ENCODE peak calls at places on chromosomes 5 and 9, in ten cellular contexts. One of them, this sample, is unnamed. For H3K4me1 and H3K9me3, the result is how much of the 10 kb centered on the place peaks cover.

GRCh38 chr9:117344892-117345660 is 69.8 kb downstream of the ASTN2 start:
- DNase-seq in kidney: no peak
- DNase-seq in HCT116: no peak
- DNase-seq in H9: no peak
- DNase-seq in NT2/D1: no peak
- DNase-seq in GM23248: no peak
- DNase-seq in K562: no peak
- DNase-seq in IMR-90: no peak
- DNase-seq in fibroblast of lung: no peak
- DNase-seq in adipocyte: no peak
- DNase-seq in this sample: no peak

GRCh38 chr5:14834584-14835540 is 36.7 kb downstream of the ANKH start:
- DNase-seq in GM23248: peak
- DNase-seq in IMR-90: no peak
- DNase-seq in H9: no peak
- DNase-seq in fibroblast of lung: no peak
- DNase-seq in NT2/D1: no peak
- DNase-seq in adipocyte: no peak
- DNase-seq in HCT116: no peak
- DNase-seq in K562: no peak
- DNase-seq in kidney: no peak
- DNase-seq in this sample: no peak

GRCh38 chr5:40799248-40799647 is 1.1 kb upstream of the PRKAA1 start:
- DNase-seq in fibroblast of lung: peak
- DNase-seq in NT2/D1: no peak
- DNase-seq in HCT116: no peak
- DNase-seq in GM23248: peak
- DNase-seq in kidney: no peak
- DNase-seq in K562: no peak
- DNase-seq in H9: no peak
- DNase-seq in IMR-90: peak
- DNase-seq in adipocyte: peak
- DNase-seq in this sample: no peak

GRCh38 chr9:68919666-68920065 is 94.2 kb downstream of the PRKACG start:
- DNase-seq in H9: no peak
- DNase-seq in NT2/D1: no peak
- DNase-seq in IMR-90: no peak
- DNase-seq in kidney: no peak
- DNase-seq in GM23248: no peak
- DNase-seq in HCT116: no peak
- DNase-seq in adipocyte: no peak
- DNase-seq in fibroblast of lung: no peak
- DNase-seq in K562: no peak
- DNase-seq in this sample: no peak

GRCh38 chr5:22372826-22373660 is 480.1 kb downstream of the CDH12 start:
- DNase-seq in NT2/D1: no peak
- DNase-seq in HCT116: no peak
- DNase-seq in adipocyte: no peak
- DNase-seq in kidney: peak
- DNase-seq in IMR-90: no peak
- DNase-seq in GM23248: no peak
- DNase-seq in K562: no peak
- DNase-seq in fibroblast of lung: no peak
- DNase-seq in H9: no peak
- DNase-seq in this sample: no peak

GRCh38 chr9:73179594-73179993 is 27.9 kb downstream of the ANXA1 start:
- DNase-seq in GM23248: peak
- DNase-seq in HCT116: peak
- DNase-seq in kidney: no peak
- DNase-seq in NT2/D1: no peak
- DNase-seq in K562: no peak
- DNase-seq in fibroblast of lung: no peak
- DNase-seq in H9: no peak
- DNase-seq in adipocyte: peak
- DNase-seq in IMR-90: peak
- DNase-seq in this sample: no peak

GRCh38 chr5:142806769-142807377 is 36.7 kb downstream of the ARHGAP26 start:
- DNase-seq in GM23248: no peak
- DNase-seq in adipocyte: no peak
- DNase-seq in kidney: no peak
- DNase-seq in fibroblast of lung: no peak
- DNase-seq in H9: no peak
- DNase-seq in NT2/D1: no peak
- DNase-seq in IMR-90: no peak
- DNase-seq in K562: no peak
- DNase-seq in HCT116: no peak
- DNase-seq in this sample: no peak

GRCh38 chr9:76404401-76404800 is 10.2 kb upstream of the RFK start:
- DNase-seq in NT2/D1: no peak
- DNase-seq in HCT116: no peak
- DNase-seq in H9: no peak
- DNase-seq in K562: no peak
- DNase-seq in kidney: no peak
- DNase-seq in IMR-90: no peak
- DNase-seq in fibroblast of lung: no peak
- DNase-seq in GM23248: no peak
- DNase-seq in adipocyte: no peak
- DNase-seq in this sample: no peak

GRCh38 chr9:5551368-5551767 is 41.0 kb downstream of the PDCD1LG2 start:
- DNase-seq in GM23248: no peak
- DNase-seq in H9: no peak
- DNase-seq in K562: no peak
- DNase-seq in kidney: no peak
- DNase-seq in HCT116: no peak
- DNase-seq in adipocyte: no peak
- DNase-seq in NT2/D1: no peak
- DNase-seq in IMR-90: no peak
- DNase-seq in fibroblast of lung: no peak
- DNase-seq in this sample: no peak

GRCh38 chr5:56763182-56763581 is 52.2 kb upstream of the MAP3K1 start:
- DNase-seq in IMR-90: no peak
- DNase-seq in K562: no peak
- DNase-seq in fibroblast of lung: no peak
- DNase-seq in NT2/D1: no peak
- DNase-seq in adipocyte: no peak
- DNase-seq in kidney: no peak
- DNase-seq in GM23248: no peak
- DNase-seq in HCT116: no peak
- DNase-seq in H9: no peak
- DNase-seq in this sample: no peak
- H3K4me1 ChIP-seq in IMR-90: under half
- H3K4me1 ChIP-seq in K562: under half
- H3K4me1 ChIP-seq in fibroblast of lung: under half
- H3K4me1 ChIP-seq in NT2/D1: under half
- H3K4me1 ChIP-seq in adipocyte: under half
- H3K4me1 ChIP-seq in kidney: under half
- H3K4me1 ChIP-seq in GM23248: under half
- H3K4me1 ChIP-seq in HCT116: under half
- H3K4me1 ChIP-seq in H9: under half
- H3K4me1 ChIP-seq in this sample: under half

GRCh38 chr5:141366016-141366896 is 2.3 kb downstream of the PCDHGA5 start:
- DNase-seq in kidney: no peak
- DNase-seq in fibroblast of lung: no peak
- DNase-seq in K562: no peak
- DNase-seq in NT2/D1: no peak
- DNase-seq in GM23248: no peak
- DNase-seq in H9: no peak
- DNase-seq in HCT116: no peak
- DNase-seq in IMR-90: no peak
- DNase-seq in adipocyte: no peak
- DNase-seq in this sample: no peak

GRCh38 chr5:141359790-141360426 is at the start of gene PCDHGB2:
- DNase-seq in GM23248: peak
- DNase-seq in adipocyte: peak
- DNase-seq in kidney: no peak
- DNase-seq in H9: peak
- DNase-seq in K562: no peak
- DNase-seq in HCT116: peak
- DNase-seq in IMR-90: peak
- DNase-seq in fibroblast of lung: peak
- DNase-seq in NT2/D1: no peak
- DNase-seq in this sample: no peak

GRCh38 chr5:141360685-141361084 is 891 bp downstream of the PCDHGB2 start:
- DNase-seq in IMR-90: no peak
- DNase-seq in K562: no peak
- DNase-seq in HCT116: no peak
- DNase-seq in adipocyte: no peak
- DNase-seq in H9: no peak
- DNase-seq in GM23248: no peak
- DNase-seq in kidney: no peak
- DNase-seq in fibroblast of lung: no peak
- DNase-seq in NT2/D1: no peak
- DNase-seq in this sample: no peak

GRCh38 chr5:141362719-141363118 is 1.2 kb upstream of the PCDHGA5 start:
- DNase-seq in NT2/D1: no peak
- DNase-seq in fibroblast of lung: no peak
- DNase-seq in kidney: no peak
- DNase-seq in HCT116: no peak
- DNase-seq in H9: no peak
- DNase-seq in adipocyte: no peak
- DNase-seq in GM23248: no peak
- DNase-seq in K562: no peak
- DNase-seq in IMR-90: no peak
- DNase-seq in this sample: no peak

GRCh38 chr5:141363952-141364660 is at the start of gene PCDHGA5:
- DNase-seq in fibroblast of lung: peak
- DNase-seq in kidney: no peak
- DNase-seq in HCT116: no peak
- DNase-seq in adipocyte: peak
- DNase-seq in H9: no peak
- DNase-seq in K562: no peak
- DNase-seq in NT2/D1: no peak
- DNase-seq in IMR-90: peak
- DNase-seq in GM23248: no peak
- DNase-seq in this sample: no peak
- H3K9me3 ChIP-seq in fibroblast of lung: under half
- H3K9me3 ChIP-seq in kidney: half or more
- H3K9me3 ChIP-seq in HCT116: under half
- H3K9me3 ChIP-seq in adipocyte: half or more
- H3K9me3 ChIP-seq in H9: under half
- H3K9me3 ChIP-seq in K562: under half
- H3K9me3 ChIP-seq in NT2/D1: under half
- H3K9me3 ChIP-seq in IMR-90: half or more
- H3K9me3 ChIP-seq in GM23248: under half
- H3K9me3 ChIP-seq in this sample: under half

GRCh38 chr5:97006454-97006853 is 70.6 kb downstream of the LNPEP start:
- DNase-seq in K562: no peak
- DNase-seq in NT2/D1: no peak
- DNase-seq in fibroblast of lung: no peak
- DNase-seq in GM23248: peak
- DNase-seq in H9: no peak
- DNase-seq in IMR-90: peak
- DNase-seq in kidney: no peak
- DNase-seq in adipocyte: peak
- DNase-seq in HCT116: no peak
- DNase-seq in this sample: no peak

GRCh38 chr5:97011567-97011966 is 75.7 kb downstream of the LNPEP start:
- DNase-seq in GM23248: no peak
- DNase-seq in adipocyte: no peak
- DNase-seq in IMR-90: no peak
- DNase-seq in K562: no peak
- DNase-seq in H9: no peak
- DNase-seq in fibroblast of lung: no peak
- DNase-seq in kidney: no peak
- DNase-seq in HCT116: no peak
- DNase-seq in NT2/D1: no peak
- DNase-seq in this sample: no peak

GRCh38 chr5:97009921-97010320 is 74.0 kb downstream of the LNPEP start:
- DNase-seq in fibroblast of lung: no peak
- DNase-seq in NT2/D1: no peak
- DNase-seq in adipocyte: no peak
- DNase-seq in kidney: no peak
- DNase-seq in H9: no peak
- DNase-seq in GM23248: no peak
- DNase-seq in IMR-90: no peak
- DNase-seq in K562: no peak
- DNase-seq in HCT116: no peak
- DNase-seq in this sample: no peak

GRCh38 chr5:97004423-97005060 is 68.7 kb downstream of the LNPEP start:
- DNase-seq in HCT116: no peak
- DNase-seq in GM23248: no peak
- DNase-seq in adipocyte: peak
- DNase-seq in NT2/D1: no peak
- DNase-seq in IMR-90: peak
- DNase-seq in kidney: no peak
- DNase-seq in K562: no peak
- DNase-seq in fibroblast of lung: peak
- DNase-seq in H9: no peak
- DNase-seq in this sample: no peak

DNA sequence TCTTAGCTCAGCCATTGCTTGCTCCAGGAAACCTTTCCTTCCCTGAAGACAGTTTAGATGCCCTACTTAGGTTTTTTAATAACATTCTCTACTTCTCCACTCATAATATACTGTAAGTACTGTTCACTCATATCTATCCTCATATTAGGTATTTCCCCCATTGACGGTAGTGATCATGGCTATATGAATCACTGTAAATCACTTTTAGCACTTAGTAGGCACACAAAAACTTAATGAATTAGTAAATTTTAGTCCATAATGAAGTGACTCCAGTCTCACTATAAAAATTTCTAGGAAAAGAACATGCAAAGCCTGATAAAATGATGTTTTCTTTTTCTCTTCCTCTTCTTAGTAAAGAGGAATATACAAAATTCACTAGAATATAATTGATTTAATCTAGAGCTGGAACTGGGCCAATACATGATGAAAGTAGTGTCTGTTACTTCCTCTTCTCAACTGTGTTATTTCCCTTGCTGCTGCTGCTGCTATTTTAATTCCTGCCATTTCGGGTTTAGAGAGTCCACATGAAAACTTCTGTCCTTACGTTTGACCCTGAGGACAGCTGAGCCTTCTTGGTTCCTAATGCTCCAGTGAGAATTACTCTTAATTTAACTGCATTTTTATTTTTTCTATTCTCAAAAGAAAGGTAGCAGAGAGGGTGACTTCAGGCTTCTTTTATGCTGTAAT is 73.5 kb downstream of the LNPEP start:
- DNase-seq in K562: peak
- DNase-seq in GM23248: peak
- DNase-seq in kidney: no peak
- DNase-seq in HCT116: no peak
- DNase-seq in adipocyte: peak
- DNase-seq in H9: no peak
- DNase-seq in IMR-90: no peak
- DNase-seq in fibroblast of lung: peak
- DNase-seq in NT2/D1: no peak
- DNase-seq in this sample: no peak
- H3K9ac ChIP-seq in K562: no peak
- H3K9ac ChIP-seq in GM23248: no peak
- H3K9ac ChIP-seq in kidney: no peak
- H3K9ac ChIP-seq in HCT116: no peak
- H3K9ac ChIP-seq in adipocyte: no peak
- H3K9ac ChIP-seq in H9: no peak
- H3K9ac ChIP-seq in IMR-90: no peak
- H3K9ac ChIP-seq in fibroblast of lung: no peak
- H3K9ac ChIP-seq in NT2/D1: no peak
- H3K9ac ChIP-seq in this sample: no peak

DNA sequence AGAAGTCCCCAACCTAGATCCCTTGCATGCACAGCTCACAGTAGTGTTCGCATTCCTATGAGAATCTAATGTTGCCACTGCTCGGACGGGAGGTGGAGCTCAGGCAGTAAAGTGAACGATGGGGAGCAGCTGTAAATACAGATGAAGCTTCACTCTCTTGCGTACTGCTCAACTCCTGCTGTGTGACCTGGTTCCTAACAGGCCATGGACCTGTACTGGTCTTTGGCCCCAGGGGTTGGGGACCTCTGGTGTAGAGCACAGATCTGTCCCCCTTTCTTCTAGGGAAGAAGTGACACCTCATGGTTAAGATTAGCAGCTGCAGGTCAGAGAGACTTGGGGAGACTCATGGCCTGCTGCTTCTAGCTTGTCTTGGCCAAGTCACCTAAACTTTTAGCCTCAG is 7.1 kb downstream of the ARHGEF28 start:
- DNase-seq in NT2/D1: no peak
- DNase-seq in kidney: no peak
- DNase-seq in adipocyte: no peak
- DNase-seq in K562: no peak
- DNase-seq in H9: no peak
- DNase-seq in IMR-90: no peak
- DNase-seq in GM23248: no peak
- DNase-seq in HCT116: no peak
- DNase-seq in fibroblast of lung: no peak
- DNase-seq in this sample: no peak
- H3K4me1 ChIP-seq in NT2/D1: under half
- H3K4me1 ChIP-seq in kidney: under half
- H3K4me1 ChIP-seq in adipocyte: under half
- H3K4me1 ChIP-seq in K562: under half
- H3K4me1 ChIP-seq in H9: under half
- H3K4me1 ChIP-seq in IMR-90: under half
- H3K4me1 ChIP-seq in GM23248: under half
- H3K4me1 ChIP-seq in HCT116: under half
- H3K4me1 ChIP-seq in fibroblast of lung: under half
- H3K4me1 ChIP-seq in this sample: under half

This sample was measured in colonic mucosa.